ENCODE peak calls at places on chromosome 19, in seven cellular contexts. One of them, this sample, is unnamed.
A peak's percentile ranks its signal among the peaks of the same experiment; 100 is the strongest.

GRCh38 chr19:44005968-44006367 is 3.2 kb downstream of the ZNF230 start:
- DNase-seq in heart left ventricle: no peak
- DNase-seq in astrocyte: no peak
- DNase-seq in CD8-positive, alpha-beta memory T cell: no peak
- DNase-seq in upper lobe of left lung: no peak
- DNase-seq in tibial artery: no peak
- DNase-seq in osteoblast: no peak
- DNase-seq in this sample: no peak

GRCh38 chr19:7734220-7735203 is 2.6 kb upstream of the CLEC4G start:
- DNase-seq in heart left ventricle: no peak
- DNase-seq in astrocyte: no peak
- DNase-seq in CD8-positive, alpha-beta memory T cell: no peak
- DNase-seq in upper lobe of left lung: no peak
- DNase-seq in tibial artery: no peak
- DNase-seq in osteoblast: no peak
- DNase-seq in this sample: no peak

GRCh38 chr19:966481-967088 is 17.6 kb upstream of the WDR18 start:
- DNase-seq in heart left ventricle: no peak
- DNase-seq in astrocyte: no peak
- DNase-seq in CD8-positive, alpha-beta memory T cell: no peak
- DNase-seq in upper lobe of left lung: no peak
- DNase-seq in tibial artery: no peak
- DNase-seq in osteoblast: no peak
- DNase-seq in this sample: no peak

GRCh38 chr19:34351382-34351802 is 13.6 kb upstream of the GPI start:
- DNase-seq in heart left ventricle: no peak
- DNase-seq in astrocyte: no peak
- DNase-seq in CD8-positive, alpha-beta memory T cell: no peak
- DNase-seq in upper lobe of left lung: no peak
- DNase-seq in tibial artery: no peak
- DNase-seq in osteoblast: no peak
- DNase-seq in this sample: no peak

GRCh38 chr19:11355160-11356073 is at the start of gene PLPPR2:
- DNase-seq in heart left ventricle: peak; percentile 97
- DNase-seq in astrocyte: peak; percentile 57
- DNase-seq in CD8-positive, alpha-beta memory T cell: peak; percentile 82
- DNase-seq in upper lobe of left lung: peak; percentile 97
- DNase-seq in tibial artery: peak; percentile 98
- DNase-seq in osteoblast: peak; percentile 100
- DNase-seq in this sample: peak; percentile 80

GRCh38 chr19:34273121-34273845 is 18.9 kb downstream of the GARRE1 start:
- DNase-seq in heart left ventricle: no peak
- DNase-seq in astrocyte: no peak
- DNase-seq in CD8-positive, alpha-beta memory T cell: no peak
- DNase-seq in upper lobe of left lung: no peak
- DNase-seq in tibial artery: no peak
- DNase-seq in osteoblast: peak; percentile 77
- DNase-seq in this sample: no peak

GRCh38 chr19:29372461-29372860 is 153.3 kb upstream of the VSTM2B start:
- DNase-seq in heart left ventricle: no peak
- DNase-seq in astrocyte: no peak
- DNase-seq in CD8-positive, alpha-beta memory T cell: no peak
- DNase-seq in upper lobe of left lung: no peak
- DNase-seq in tibial artery: no peak
- DNase-seq in osteoblast: no peak
- DNase-seq in this sample: no peak

GRCh38 chr19:32416749-32417469 is 11.3 kb downstream of the DPY19L3 start:
- DNase-seq in heart left ventricle: no peak
- DNase-seq in astrocyte: peak; percentile 16
- DNase-seq in CD8-positive, alpha-beta memory T cell: no peak
- DNase-seq in upper lobe of left lung: no peak
- DNase-seq in tibial artery: no peak
- DNase-seq in osteoblast: peak; percentile 55
- DNase-seq in this sample: no peak

GRCh38 chr19:4065430-4066175 is 1.1 kb downstream of the ZBTB7A start:
- DNase-seq in heart left ventricle: peak; percentile 98
- DNase-seq in astrocyte: peak; percentile 90
- DNase-seq in CD8-positive, alpha-beta memory T cell: peak; percentile 98
- DNase-seq in upper lobe of left lung: peak; percentile 99
- DNase-seq in tibial artery: peak; percentile 92
- DNase-seq in osteoblast: peak; percentile 100
- DNase-seq in this sample: peak; percentile 98
- H3K4me1 ChIP-seq in heart left ventricle: peaks cover 34% of the 10 kb centered on the region
- H3K4me1 ChIP-seq in astrocyte: peaks cover 23% of the 10 kb centered on the region
- H3K4me1 ChIP-seq in CD8-positive, alpha-beta memory T cell: peaks cover 56% of the 10 kb centered on the region
- H3K4me1 ChIP-seq in upper lobe of left lung: peaks cover 48% of the 10 kb centered on the region
- H3K4me1 ChIP-seq in tibial artery: peaks cover 48% of the 10 kb centered on the region
- H3K4me1 ChIP-seq in osteoblast: peaks cover 32% of the 10 kb centered on the region
- H3K4me1 ChIP-seq in this sample: peaks cover 41% of the 10 kb centered on the region

GRCh38 chr19:38841787-38842438 is 7.9 kb downstream of the HNRNPL start:
- DNase-seq in heart left ventricle: no peak
- DNase-seq in astrocyte: no peak
- DNase-seq in CD8-positive, alpha-beta memory T cell: peak; percentile 82
- DNase-seq in upper lobe of left lung: no peak
- DNase-seq in tibial artery: no peak
- DNase-seq in osteoblast: peak; percentile 50
- DNase-seq in this sample: peak; percentile 75
- H3K4me1 ChIP-seq in heart left ventricle: no peaks in the 10 kb centered on the region
- H3K4me1 ChIP-seq in astrocyte: peaks cover 3% of the 10 kb centered on the region
- H3K4me1 ChIP-seq in CD8-positive, alpha-beta memory T cell: peaks cover 64% of the 10 kb centered on the region
- H3K4me1 ChIP-seq in upper lobe of left lung: peaks cover 18% of the 10 kb centered on the region
- H3K4me1 ChIP-seq in tibial artery: peaks cover 28% of the 10 kb centered on the region
- H3K4me1 ChIP-seq in osteoblast: no peaks in the 10 kb centered on the region
- H3K4me1 ChIP-seq in this sample: peaks cover 38% of the 10 kb centered on the region

GRCh38 chr19:16367269-16367683 is 42.6 kb downstream of the KLF2 start:
- DNase-seq in heart left ventricle: peak; percentile 11
- DNase-seq in astrocyte: no peak
- DNase-seq in CD8-positive, alpha-beta memory T cell: peak; percentile 85
- DNase-seq in upper lobe of left lung: no peak
- DNase-seq in tibial artery: no peak
- DNase-seq in osteoblast: peak; percentile 61
- DNase-seq in this sample: peak; percentile 84
- H3K4me1 ChIP-seq in heart left ventricle: peaks cover 12% of the 10 kb centered on the region
- H3K4me1 ChIP-seq in astrocyte: no peaks in the 10 kb centered on the region
- H3K4me1 ChIP-seq in CD8-positive, alpha-beta memory T cell: peaks cover 96% of the 10 kb centered on the region
- H3K4me1 ChIP-seq in upper lobe of left lung: peaks cover 37% of the 10 kb centered on the region
- H3K4me1 ChIP-seq in tibial artery: peaks cover 8% of the 10 kb centered on the region
- H3K4me1 ChIP-seq in osteoblast: no peaks in the 10 kb centered on the region
- H3K4me1 ChIP-seq in this sample: peaks cover 86% of the 10 kb centered on the region

DNA sequence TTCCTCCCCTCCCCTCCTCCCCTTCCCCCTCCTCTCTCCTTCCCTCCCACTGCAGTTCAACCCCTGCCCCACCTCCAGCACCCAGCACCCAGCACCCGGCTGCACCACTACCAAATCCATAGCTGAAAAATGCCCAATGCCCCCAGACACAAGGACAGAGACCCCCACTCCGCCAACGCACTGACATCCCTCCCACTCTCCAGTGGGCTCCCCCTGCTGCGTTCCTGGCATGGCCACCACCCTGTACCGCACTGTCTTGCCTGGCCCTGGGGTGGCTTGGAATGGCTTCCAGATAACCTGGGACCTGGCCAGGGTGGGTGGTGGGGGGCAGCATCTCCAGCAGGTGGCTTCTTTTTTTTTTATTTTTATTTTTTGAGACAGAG is 5.8 kb upstream of the MKNK2 start:
- DNase-seq in heart left ventricle: no peak
- DNase-seq in astrocyte: no peak
- DNase-seq in CD8-positive, alpha-beta memory T cell: no peak
- DNase-seq in upper lobe of left lung: no peak
- DNase-seq in tibial artery: no peak
- DNase-seq in osteoblast: peak; percentile 17
- DNase-seq in this sample: no peak
- H3K4me1 ChIP-seq in heart left ventricle: peaks cover 39% of the 10 kb centered on the region
- H3K4me1 ChIP-seq in astrocyte: peaks cover 30% of the 10 kb centered on the region
- H3K4me1 ChIP-seq in CD8-positive, alpha-beta memory T cell: peaks cover 73% of the 10 kb centered on the region
- H3K4me1 ChIP-seq in upper lobe of left lung: peaks cover 75% of the 10 kb centered on the region
- H3K4me1 ChIP-seq in tibial artery: peaks cover 65% of the 10 kb centered on the region
- H3K4me1 ChIP-seq in osteoblast: peaks cover 27% of the 10 kb centered on the region
- H3K4me1 ChIP-seq in this sample: peaks cover 63% of the 10 kb centered on the region

DNA sequence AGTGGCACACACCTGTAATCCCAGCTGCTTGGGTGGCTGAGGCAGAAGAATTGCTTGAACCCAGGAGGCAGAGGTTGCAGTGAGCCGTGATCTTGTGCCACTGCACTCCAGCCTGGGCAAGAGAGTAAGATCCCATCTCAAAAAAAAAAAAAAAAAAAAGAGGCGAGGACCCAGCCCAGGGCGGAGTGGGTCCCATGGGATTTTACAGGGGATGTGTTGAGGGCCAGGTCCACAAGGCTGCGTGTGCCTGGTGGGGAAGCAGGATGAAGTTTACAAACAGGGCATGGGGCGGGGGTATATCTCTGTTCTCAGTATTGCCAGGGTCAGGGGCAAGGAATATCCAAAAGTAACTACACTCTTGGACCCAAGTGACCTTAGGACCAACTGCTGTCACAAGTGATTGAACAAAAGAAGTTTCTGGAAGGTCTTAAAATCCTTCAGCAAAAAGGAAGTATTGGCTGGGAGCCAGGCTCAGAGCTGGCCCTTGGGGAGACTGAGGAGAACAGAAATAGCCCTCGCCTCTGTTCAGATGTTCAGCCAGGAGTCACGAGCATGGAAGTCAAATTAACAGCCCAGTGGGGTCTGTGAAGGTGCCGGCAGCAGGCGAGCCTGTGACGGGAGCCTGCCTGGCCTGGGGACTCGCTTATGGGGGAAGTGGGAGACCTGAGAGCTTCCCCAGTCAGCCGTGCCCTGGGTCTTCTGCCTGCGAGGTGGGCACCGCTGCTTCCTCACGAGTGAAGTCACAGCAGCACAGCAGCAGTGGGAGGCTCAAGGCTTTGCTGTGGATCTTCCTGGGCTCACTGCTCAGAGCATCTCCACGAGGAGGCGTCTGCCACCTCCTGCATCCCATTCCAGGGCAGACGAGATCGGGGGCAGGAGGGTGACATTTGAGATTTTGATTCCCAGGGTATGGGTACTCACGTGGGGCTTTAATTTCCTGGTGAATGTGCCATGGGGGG is 6.4 kb downstream of the MYO9B start:
- DNase-seq in heart left ventricle: peak; percentile 58
- DNase-seq in astrocyte: no peak
- DNase-seq in CD8-positive, alpha-beta memory T cell: no peak
- DNase-seq in upper lobe of left lung: peak; percentile 48
- DNase-seq in tibial artery: peak; percentile 82
- DNase-seq in osteoblast: peak; percentile 86
- DNase-seq in this sample: no peak
- H3K4me1 ChIP-seq in heart left ventricle: peaks cover 21% of the 10 kb centered on the region
- H3K4me1 ChIP-seq in astrocyte: peaks cover 33% of the 10 kb centered on the region
- H3K4me1 ChIP-seq in CD8-positive, alpha-beta memory T cell: peaks cover 35% of the 10 kb centered on the region
- H3K4me1 ChIP-seq in upper lobe of left lung: peaks cover 34% of the 10 kb centered on the region
- H3K4me1 ChIP-seq in tibial artery: peaks cover 69% of the 10 kb centered on the region
- H3K4me1 ChIP-seq in osteoblast: peaks cover 40% of the 10 kb centered on the region
- H3K4me1 ChIP-seq in this sample: peaks cover 17% of the 10 kb centered on the region

GRCh38 chr19:2041686-2042484 is 9.2 kb downstream of the MKNK2 start:
- DNase-seq in heart left ventricle: peak; percentile 98
- DNase-seq in astrocyte: peak; percentile 81
- DNase-seq in CD8-positive, alpha-beta memory T cell: peak; percentile 100
- DNase-seq in upper lobe of left lung: peak; percentile 100
- DNase-seq in tibial artery: peak; percentile 96
- DNase-seq in osteoblast: peak; percentile 98
- DNase-seq in this sample: peak; percentile 99

GRCh38 chr19:2040647-2041435 is 10.2 kb downstream of the MKNK2 start:
- DNase-seq in heart left ventricle: no peak
- DNase-seq in astrocyte: no peak
- DNase-seq in CD8-positive, alpha-beta memory T cell: no peak
- DNase-seq in upper lobe of left lung: peak; percentile 70
- DNase-seq in tibial artery: no peak
- DNase-seq in osteoblast: peak; percentile 92
- DNase-seq in this sample: no peak

GRCh38 chr19:2039959-2040646 is 10.9 kb downstream of the MKNK2 start:
- DNase-seq in heart left ventricle: no peak
- DNase-seq in astrocyte: no peak
- DNase-seq in CD8-positive, alpha-beta memory T cell: no peak
- DNase-seq in upper lobe of left lung: peak; percentile 80
- DNase-seq in tibial artery: no peak
- DNase-seq in osteoblast: peak; percentile 83
- DNase-seq in this sample: no peak

GRCh38 chr19:2042485-2043268 is 8.4 kb downstream of the MKNK2 start:
- DNase-seq in heart left ventricle: no peak
- DNase-seq in astrocyte: no peak
- DNase-seq in CD8-positive, alpha-beta memory T cell: no peak
- DNase-seq in upper lobe of left lung: peak; percentile 84
- DNase-seq in tibial artery: no peak
- DNase-seq in osteoblast: peak; percentile 77
- DNase-seq in this sample: no peak

GRCh38 chr19:2041436-2041685 is 9.7 kb downstream of the MKNK2 start:
- DNase-seq in heart left ventricle: no peak
- DNase-seq in astrocyte: no peak
- DNase-seq in CD8-positive, alpha-beta memory T cell: no peak
- DNase-seq in upper lobe of left lung: no peak
- DNase-seq in tibial artery: no peak
- DNase-seq in osteoblast: peak; percentile 81
- DNase-seq in this sample: no peak
- H3K4me1 ChIP-seq in heart left ventricle: peaks cover 55% of the 10 kb centered on the region
- H3K4me1 ChIP-seq in astrocyte: peaks cover 13% of the 10 kb centered on the region
- H3K4me1 ChIP-seq in CD8-positive, alpha-beta memory T cell: peaks cover 45% of the 10 kb centered on the region
- H3K4me1 ChIP-seq in upper lobe of left lung: peaks cover 56% of the 10 kb centered on the region
- H3K4me1 ChIP-seq in tibial artery: peaks cover 56% of the 10 kb centered on the region
- H3K4me1 ChIP-seq in osteoblast: peaks cover 6% of the 10 kb centered on the region
- H3K4me1 ChIP-seq in this sample: peaks cover 45% of the 10 kb centered on the region

GRCh38 chr19:6274756-6275155 is 5.0 kb downstream of the MLLT1 start:
- DNase-seq in heart left ventricle: no peak
- DNase-seq in astrocyte: no peak
- DNase-seq in CD8-positive, alpha-beta memory T cell: no peak
- DNase-seq in upper lobe of left lung: peak; percentile 65
- DNase-seq in tibial artery: no peak
- DNase-seq in osteoblast: peak; percentile 44
- DNase-seq in this sample: no peak

GRCh38 chr19:6275170-6275744 is 4.5 kb downstream of the MLLT1 start:
- DNase-seq in heart left ventricle: no peak
- DNase-seq in astrocyte: no peak
- DNase-seq in CD8-positive, alpha-beta memory T cell: no peak
- DNase-seq in upper lobe of left lung: no peak
- DNase-seq in tibial artery: no peak
- DNase-seq in osteoblast: peak; percentile 46
- DNase-seq in this sample: no peak

GRCh38 chr19:6273701-6274601 is 5.8 kb downstream of the MLLT1 start:
- DNase-seq in heart left ventricle: peak; percentile 93
- DNase-seq in astrocyte: peak; percentile 88
- DNase-seq in CD8-positive, alpha-beta memory T cell: no peak
- DNase-seq in upper lobe of left lung: peak; percentile 86
- DNase-seq in tibial artery: peak; percentile 94
- DNase-seq in osteoblast: peak; percentile 99
- DNase-seq in this sample: no peak

GRCh38 chr19:6278051-6278450 is 1.7 kb downstream of the MLLT1 start:
- DNase-seq in heart left ventricle: no peak
- DNase-seq in astrocyte: no peak
- DNase-seq in CD8-positive, alpha-beta memory T cell: no peak
- DNase-seq in upper lobe of left lung: no peak
- DNase-seq in tibial artery: no peak
- DNase-seq in osteoblast: no peak
- DNase-seq in this sample: no peak

GRCh38 chr19:6276447-6276846 is 3.3 kb downstream of the MLLT1 start:
- DNase-seq in heart left ventricle: no peak
- DNase-seq in astrocyte: peak; percentile 80
- DNase-seq in CD8-positive, alpha-beta memory T cell: no peak
- DNase-seq in upper lobe of left lung: no peak
- DNase-seq in tibial artery: peak; percentile 89
- DNase-seq in osteoblast: peak; percentile 95
- DNase-seq in this sample: no peak
- H3K4me1 ChIP-seq in heart left ventricle: peaks cover 52% of the 10 kb centered on the region
- H3K4me1 ChIP-seq in astrocyte: peaks cover 74% of the 10 kb centered on the region
- H3K4me1 ChIP-seq in CD8-positive, alpha-beta memory T cell: peaks cover 9% of the 10 kb centered on the region
- H3K4me1 ChIP-seq in upper lobe of left lung: peaks cover 71% of the 10 kb centered on the region
- H3K4me1 ChIP-seq in tibial artery: peaks cover 80% of the 10 kb centered on the region
- H3K4me1 ChIP-seq in osteoblast: peaks cover 75% of the 10 kb centered on the region
- H3K4me1 ChIP-seq in this sample: peaks cover 3% of the 10 kb centered on the region